ENCODE peak calls at places on chromosomes 3 and 15, in four cellular contexts. I is K562, D is GM12878, N is HepG2. Z is an unnamed sample.

GRCh38 chr3:11260460-11260859 is 11.7 kb upstream of the ATG7 start:
- DNase-seq in I (no peak), D (no peak), N (no peak), Z (no peak)

GRCh38 chr3:35710554-35710953 is 71.2 kb downstream of the ARPP21 start:
- DNase-seq in I (no peak), D (no peak), N (no peak), Z (no peak)

GRCh38 chr15:85047271-85047948 is 65.8 kb downstream of the PDE8A start:
- DNase-seq in I (peak), D (no peak), N (peak), Z (no peak)

GRCh38 chr3:94299741-94300140 is 236.9 kb downstream of the NSUN3 start:
- DNase-seq in I (no peak), D (no peak), N (no peak), Z (no peak)

GRCh38 chr15:48681274-48681840 is 35.8 kb upstream of the FBN1 start:
- DNase-seq in I (no peak), D (no peak), N (no peak), Z (no peak)

GRCh38 chr3:135915206-135915605 is 50.3 kb upstream of the PPP2R3A start:
- DNase-seq in I (no peak), D (no peak), N (no peak), Z (no peak)

GRCh38 chr3:194270627-194271458 is 80.3 kb downstream of the CPN2 start:
- DNase-seq in I (no peak), D (no peak), N (peak), Z (peak)

GRCh38 chr3:11641683-11642407 is 1.9 kb downstream of the VGLL4 start:
- DNase-seq in I (no peak), D (no peak), N (no peak), Z (no peak)

GRCh38 chr3:161851941-161852566 is 355.4 kb downstream of the OTOL1 start:
- DNase-seq in I (peak), D (peak), N (peak), Z (peak)

GRCh38 chr3:188507244-188507720 is 353.3 kb downstream of the LPP start:
- DNase-seq in I (no peak), D (no peak), N (peak), Z (no peak)

GRCh38 chr3:192879346-192880031 is 38.2 kb downstream of the MB21D2 start:
- DNase-seq in I (no peak), D (no peak), N (peak), Z (peak)

GRCh38 chr3:127902486-127902885 is 12.5 kb upstream of the KBTBD12 start:
- DNase-seq in I (no peak), D (no peak), N (no peak), Z (no peak)

GRCh38 chr3:163572856-163573255 is 1505.4 kb downstream of the SI start:
- DNase-seq in I (no peak), D (no peak), N (no peak), Z (no peak)

GRCh38 chr3:55300701-55301100 is 186.4 kb downstream of the WNT5A start:
- DNase-seq in I (no peak), D (no peak), N (no peak), Z (no peak)

GRCh38 chr3:111621535-111621934 is 26.4 kb upstream of the ZBED2 start:
- DNase-seq in I (peak), D (no peak), N (peak), Z (peak)

GRCh38 chr3:62870321-62870720 is 4.9 kb downstream of the CADPS start:
- DNase-seq in I (no peak), D (no peak), N (no peak), Z (no peak)

GRCh38 chr3:10518506-10519150 is 13.2 kb upstream of the ATP2B2 start:
- DNase-seq in I (no peak), D (no peak), N (no peak), Z (no peak)

GRCh38 chr3:42013652-42014442 is 51.9 kb upstream of the ULK4 start:
- DNase-seq in I (peak), D (no peak), N (no peak), Z (peak)

GRCh38 chr3:9439331-9439730 is 41.9 kb downstream of the SETD5 start:
- DNase-seq in I (no peak), D (no peak), N (no peak), Z (no peak)

GRCh38 chr3:189001559-189001958 is 170.2 kb upstream of the TPRG1 start:
- DNase-seq in I (no peak), D (no peak), N (no peak), Z (no peak)

GRCh38 chr3:30667250-30667585 is 60.8 kb downstream of the TGFBR2 start:
- DNase-seq in I (no peak), D (no peak), N (no peak), Z (no peak)

GRCh38 chr3:149393355-149394165 is 16.1 kb upstream of the TM4SF1 start:
- DNase-seq in I (peak), D (peak), N (peak), Z (peak)

GRCh38 chr3:161914703-161915102 is 418.1 kb downstream of the OTOL1 start:
- DNase-seq in I (no peak), D (no peak), N (peak), Z (peak)

GRCh38 chr3:124584552-124585391 is 145.5 kb upstream of the UMPS start:
- DNase-seq in I (peak), D (no peak), N (peak), Z (peak)

GRCh38 chr15:25245801-25246622 is 192.8 kb downstream of the UBE3A start:
- DNase-seq in I (no peak), D (no peak), N (no peak), Z (peak)

GRCh38 chr3:172616061-172616461 is 92.8 kb upstream of the TNFSF10 start:
- DNase-seq in I (no peak), D (no peak), N (no peak), Z (no peak)

GRCh38 chr3:12986521-12986920 is 86.7 kb downstream of the IQSEC1 start:
- DNase-seq in I (no peak), D (no peak), N (no peak), Z (no peak)

GRCh38 chr15:78366342-78366741 is 26.2 kb downstream of the CRABP1 start:
- DNase-seq in I (no peak), D (no peak), N (no peak), Z (no peak)

GRCh38 chr3:189974372-189974771 is 146.3 kb downstream of the P3H2 start:
- DNase-seq in I (no peak), D (no peak), N (no peak), Z (no peak)

GRCh38 chr15:79682285-79682684 is 214.5 kb downstream of the MTHFS start:
- DNase-seq in I (no peak), D (no peak), N (no peak), Z (no peak)

GRCh38 chr15:38647683-38648082 is 83.1 kb upstream of the RASGRP1 start:
- DNase-seq in I (no peak), D (no peak), N (peak), Z (no peak)

GRCh38 chr3:171129827-171130226 is 103.3 kb upstream of the SLC2A2 start:
- DNase-seq in I (no peak), D (no peak), N (peak), Z (no peak)

GRCh38 chr15:77811270-77811669 is 178.6 kb upstream of the LINGO1 start:
- DNase-seq in I (no peak), D (no peak), N (no peak), Z (no peak)

GRCh38 chr15:89068325-89068784 is 19.9 kb upstream of the ABHD2 start:
- DNase-seq in I (no peak), D (peak), N (no peak), Z (no peak)

GRCh38 chr3:110664148-110664547 is 407.5 kb upstream of the NECTIN3 start:
- DNase-seq in I (no peak), D (no peak), N (no peak), Z (no peak)

GRCh38 chr3:47261301-47261700 is 21.3 kb downstream of the KIF9 start:
- DNase-seq in I (no peak), D (no peak), N (no peak), Z (no peak)

GRCh38 chr3:47267490-47267824 is 15.1 kb downstream of the KIF9 start:
- DNase-seq in I (no peak), D (no peak), N (no peak), Z (no peak)

GRCh38 chr3:47266709-47267489 is 15.7 kb downstream of the KIF9 start:
- DNase-seq in I (peak), D (peak), N (peak), Z (no peak)

GRCh38 chr3:47265008-47265407 is 17.6 kb downstream of the KIF9 start:
- DNase-seq in I (no peak), D (no peak), N (no peak), Z (no peak)

DNA sequence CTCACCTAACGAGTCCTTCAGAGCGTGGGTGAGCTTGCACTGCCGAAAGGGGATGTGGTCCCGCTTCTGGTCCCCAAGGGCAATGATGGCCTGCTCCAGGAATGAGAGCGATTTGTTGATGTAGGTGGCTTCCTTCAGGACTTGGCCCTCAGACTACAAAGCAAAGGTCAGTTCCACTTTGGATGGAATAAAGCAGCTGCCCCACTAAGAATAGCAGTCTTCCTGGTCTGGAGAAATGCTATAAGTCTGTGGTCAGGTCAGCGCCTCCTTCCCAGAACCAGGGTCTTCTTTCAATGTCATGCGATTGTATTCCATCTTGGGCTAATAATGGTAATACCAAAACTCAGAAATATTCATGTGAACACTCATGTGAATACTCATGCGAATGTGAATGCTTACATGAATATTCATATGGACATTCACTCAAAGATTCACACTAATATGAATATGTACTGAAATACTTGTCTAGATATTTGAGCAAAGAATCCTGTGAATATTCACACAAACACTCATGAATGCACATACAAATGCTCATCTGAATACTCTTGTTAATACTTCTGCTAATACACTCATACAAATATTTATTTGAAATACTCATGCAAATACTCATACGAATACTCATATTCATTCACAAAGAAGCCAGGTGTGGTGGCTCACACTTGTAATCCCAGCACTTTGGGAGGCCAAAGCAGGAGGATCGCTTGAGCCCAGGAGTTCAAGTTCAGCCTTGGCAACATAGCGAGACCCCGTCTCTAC is 16.7 kb downstream of the KIF9 start:
- DNase-seq in I (no peak), D (no peak), N (no peak), Z (no peak)
- TF ChIP-seq NR2C2 in I (no peak), D (no peak), N (no peak), Z (no peak)

DNA sequence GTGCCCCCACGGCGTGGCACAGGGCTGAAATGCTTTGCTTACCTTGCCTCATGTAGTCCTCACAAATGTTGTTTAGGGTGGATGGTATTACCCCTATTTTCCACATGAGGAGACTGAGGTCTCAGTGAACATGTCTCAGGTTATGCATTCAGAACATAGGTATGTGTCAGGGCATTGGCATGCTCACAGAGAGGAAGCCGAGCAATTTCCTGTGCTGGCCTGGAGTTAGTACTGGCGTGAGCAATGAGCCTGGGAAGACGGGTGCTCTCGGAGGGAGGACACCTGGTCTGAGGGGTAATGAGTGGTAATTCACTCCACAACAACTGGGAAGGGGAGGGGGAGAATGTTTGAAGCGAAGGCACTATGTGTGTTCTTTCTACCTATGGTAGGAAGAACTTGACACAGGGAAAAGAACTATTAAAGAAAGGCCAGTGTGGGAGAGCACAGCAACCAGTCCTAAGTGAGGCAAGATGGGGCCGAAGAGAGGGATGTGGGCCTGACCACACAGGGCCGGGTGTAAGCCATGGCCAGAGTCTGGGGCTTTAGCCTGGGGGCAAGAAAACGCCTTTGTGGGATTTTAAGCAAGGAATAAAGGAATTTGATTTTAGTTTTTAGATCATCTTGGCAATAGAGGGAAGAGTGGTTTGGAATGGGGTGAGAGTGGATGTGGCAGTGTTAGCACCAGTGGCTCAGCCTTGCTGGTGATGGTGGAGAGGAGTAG is 4.9 kb upstream of the FAM131A start:
- DNase-seq in I (no peak), D (no peak), N (no peak), Z (no peak)
- TF ChIP-seq ATF3 in I (no peak), D (no peak), N (no peak), Z (no peak)

GRCh38 chr3:121414924-121415323 is 130.9 kb downstream of the POLQ start:
- DNase-seq in I (no peak), D (no peak), N (no peak), Z (no peak)
- TF ChIP-seq NR2C2 in I (no peak), D (no peak), N (no peak), Z (no peak)

DNA sequence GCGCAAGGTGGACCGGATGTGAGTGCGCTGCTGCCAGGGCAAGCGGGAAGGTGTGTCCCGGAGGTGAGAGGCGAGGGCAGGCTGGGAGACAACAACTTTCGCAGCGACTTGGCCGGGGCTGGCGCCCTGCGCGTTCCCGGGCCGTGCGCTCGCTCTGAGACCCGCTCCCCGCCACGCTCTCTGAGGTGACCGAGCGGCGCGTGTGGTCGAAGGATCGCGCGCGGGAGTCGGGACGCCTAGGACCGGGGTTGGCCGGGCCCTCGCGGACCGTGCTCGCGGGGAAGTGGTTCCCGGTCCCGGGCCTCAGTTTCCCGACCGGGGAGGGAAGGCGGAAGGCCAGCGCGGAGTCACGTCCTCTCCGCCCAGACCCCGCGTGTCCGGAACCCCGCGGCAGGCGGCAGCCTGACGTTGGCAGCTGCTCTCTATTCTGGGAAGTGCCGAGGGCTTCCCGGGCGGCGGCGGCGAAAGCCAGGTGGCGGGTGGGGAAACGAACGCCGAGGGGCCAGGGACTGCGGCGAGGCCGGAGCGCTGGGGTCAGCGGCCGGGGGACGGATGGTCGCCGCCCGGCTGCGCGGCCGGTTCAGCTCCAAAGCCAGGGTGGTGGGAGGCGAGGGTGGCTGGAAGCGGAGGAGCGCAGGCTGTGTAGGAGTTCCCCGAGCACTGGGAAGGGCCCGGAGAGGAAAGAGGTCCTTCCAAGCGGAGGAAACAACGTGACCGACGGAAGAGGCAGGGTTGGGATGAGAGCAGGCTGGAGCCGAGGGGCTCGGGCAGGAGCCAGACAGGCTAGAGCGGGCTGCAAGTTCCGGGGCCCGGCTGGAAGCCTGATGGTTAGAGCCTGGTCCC is 1.0 kb upstream of the IGF2BP2 start:
- DNase-seq in I (no peak), D (no peak), N (no peak), Z (peak)
- TF ChIP-seq ATF3 in I (no peak), D (no peak), N (no peak), Z (no peak)

GRCh38 chr15:92451225-92451825 is 57.6 kb downstream of the ST8SIA2 start:
- DNase-seq in I (no peak), D (no peak), N (no peak), Z (no peak)
- TF ChIP-seq NR2C2 in I (no peak), D (no peak), N (no peak), Z (no peak)

GRCh38 chr15:101013769-101014223 is 94.6 kb downstream of the LRRK1 start:
- DNase-seq in I (no peak), D (no peak), N (no peak), Z (no peak)

GRCh38 chr15:101010781-101011180 is 91.6 kb downstream of the LRRK1 start:
- DNase-seq in I (no peak), D (no peak), N (no peak), Z (no peak)

GRCh38 chr15:101012326-101013040 is 93.3 kb downstream of the LRRK1 start:
- DNase-seq in I (no peak), D (no peak), N (no peak), Z (no peak)

GRCh38 chr15:101013151-101013550 is 94.0 kb downstream of the LRRK1 start:
- DNase-seq in I (no peak), D (no peak), N (no peak), Z (no peak)

GRCh38 chr15:101011582-101011981 is 92.4 kb downstream of the LRRK1 start:
- DNase-seq in I (no peak), D (no peak), N (no peak), Z (no peak)
- TF ChIP-seq ATF3 in I (no peak), D (no peak), N (no peak), Z (no peak)